ENCODE peak calls at places on chromosomes 6 and 20, in nine cellular contexts. One of them, this sample, is unnamed.

GRCh38 chr6:36724514-36725385 is 27.1 kb downstream of the RAB44 start:
- DNase-seq in right lobe of liver: peak; percentile 86
- DNase-seq in esophagus muscularis mucosa: no peak
- DNase-seq in fibroblast of pulmonary artery: peak; percentile 78
- DNase-seq in Calu3: peak; percentile 89
- DNase-seq in coronary artery: no peak
- DNase-seq in A549: peak; percentile 70
- DNase-seq in uterus: peak; percentile 57
- DNase-seq in fibroblast of lung: peak; percentile 52
- DNase-seq in this sample: peak; percentile 67

GRCh38 chr6:1749041-1749440 is 139.3 kb downstream of the FOXC1 start:
- DNase-seq in fibroblast of pulmonary artery: no peak
- DNase-seq in fibroblast of lung: no peak
- DNase-seq in esophagus muscularis mucosa: no peak
- DNase-seq in right lobe of liver: no peak
- DNase-seq in uterus: no peak
- DNase-seq in Calu3: no peak
- DNase-seq in coronary artery: no peak
- DNase-seq in A549: no peak
- DNase-seq in this sample: no peak

GRCh38 chr6:14231071-14231483 is 113.5 kb downstream of the CD83 start:
- DNase-seq in fibroblast of lung: no peak
- DNase-seq in coronary artery: no peak
- DNase-seq in uterus: no peak
- DNase-seq in right lobe of liver: no peak
- DNase-seq in Calu3: no peak
- DNase-seq in esophagus muscularis mucosa: no peak
- DNase-seq in A549: no peak
- DNase-seq in fibroblast of pulmonary artery: no peak
- DNase-seq in this sample: no peak

GRCh38 chr6:17470953-17471335 is 77.5 kb downstream of the CAP2 start:
- DNase-seq in esophagus muscularis mucosa: no peak
- DNase-seq in fibroblast of pulmonary artery: peak; percentile 96
- DNase-seq in uterus: peak; percentile 60
- DNase-seq in right lobe of liver: no peak
- DNase-seq in fibroblast of lung: peak; percentile 70
- DNase-seq in coronary artery: no peak
- DNase-seq in A549: peak; percentile 47
- DNase-seq in Calu3: no peak
- DNase-seq in this sample: no peak

GRCh38 chr6:110093981-110094380 is 85.5 kb downstream of the WASF1 start:
- DNase-seq in fibroblast of lung: no peak
- DNase-seq in fibroblast of pulmonary artery: no peak
- DNase-seq in right lobe of liver: no peak
- DNase-seq in coronary artery: no peak
- DNase-seq in A549: no peak
- DNase-seq in uterus: no peak
- DNase-seq in esophagus muscularis mucosa: no peak
- DNase-seq in Calu3: no peak
- DNase-seq in this sample: no peak

GRCh38 chr20:11248691-11249178 is 574.9 kb upstream of the JAG1 start:
- DNase-seq in A549: no peak
- DNase-seq in fibroblast of pulmonary artery: no peak
- DNase-seq in coronary artery: no peak
- DNase-seq in esophagus muscularis mucosa: no peak
- DNase-seq in uterus: no peak
- DNase-seq in right lobe of liver: no peak
- DNase-seq in fibroblast of lung: no peak
- DNase-seq in Calu3: no peak
- DNase-seq in this sample: no peak

GRCh38 chr20:46624941-46625340 is 26.3 kb downstream of the SLC13A3 start:
- DNase-seq in fibroblast of lung: no peak
- DNase-seq in uterus: no peak
- DNase-seq in coronary artery: no peak
- DNase-seq in esophagus muscularis mucosa: no peak
- DNase-seq in A549: no peak
- DNase-seq in right lobe of liver: no peak
- DNase-seq in fibroblast of pulmonary artery: no peak
- DNase-seq in Calu3: no peak
- DNase-seq in this sample: no peak

GRCh38 chr6:37638414-37639079 is 59.1 kb downstream of the MDGA1 start:
- DNase-seq in fibroblast of lung: no peak
- DNase-seq in esophagus muscularis mucosa: no peak
- DNase-seq in fibroblast of pulmonary artery: peak; percentile 41
- DNase-seq in uterus: no peak
- DNase-seq in Calu3: no peak
- DNase-seq in A549: peak; percentile 57
- DNase-seq in coronary artery: no peak
- DNase-seq in right lobe of liver: no peak
- DNase-seq in this sample: no peak

GRCh38 chr20:4613718-4614620 is 107.7 kb upstream of the PRND start:
- DNase-seq in fibroblast of lung: peak; percentile 87
- DNase-seq in esophagus muscularis mucosa: peak; percentile 91
- DNase-seq in uterus: peak; percentile 53
- DNase-seq in Calu3: peak; percentile 38
- DNase-seq in coronary artery: no peak
- DNase-seq in fibroblast of pulmonary artery: peak; percentile 65
- DNase-seq in A549: peak; percentile 75
- DNase-seq in right lobe of liver: no peak
- DNase-seq in this sample: peak; percentile 50

GRCh38 chr6:84466521-84466920 is 239.1 kb upstream of the CEP162 start:
- DNase-seq in right lobe of liver: no peak
- DNase-seq in Calu3: peak; percentile 82
- DNase-seq in fibroblast of pulmonary artery: peak; percentile 70
- DNase-seq in coronary artery: no peak
- DNase-seq in uterus: no peak
- DNase-seq in A549: peak; percentile 78
- DNase-seq in fibroblast of lung: peak; percentile 88
- DNase-seq in esophagus muscularis mucosa: no peak
- DNase-seq in this sample: no peak

DNA sequence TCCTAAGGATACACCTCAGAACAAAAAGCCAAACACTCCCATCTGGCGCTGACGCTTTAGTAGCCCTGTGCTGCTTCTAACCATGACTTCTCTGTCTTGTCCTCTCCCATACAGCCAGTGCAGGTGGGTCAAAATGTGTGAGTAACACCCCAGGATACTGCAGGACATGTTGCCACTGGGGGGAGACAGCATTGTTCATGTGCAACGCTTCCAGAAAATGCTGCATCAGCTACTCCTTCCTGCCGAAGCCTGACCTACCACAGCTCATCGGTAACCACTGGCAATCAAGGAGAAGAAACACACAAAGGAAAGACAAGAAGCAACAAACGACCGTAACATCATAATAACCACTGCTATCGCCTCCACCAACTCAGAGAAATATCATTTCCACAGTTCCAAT is 1.4 kb downstream of the DEFB132 start:
- DNase-seq in fibroblast of lung: peak; percentile 19
- DNase-seq in coronary artery: no peak
- DNase-seq in esophagus muscularis mucosa: no peak
- DNase-seq in uterus: no peak
- DNase-seq in fibroblast of pulmonary artery: peak; percentile 39
- DNase-seq in right lobe of liver: no peak
- DNase-seq in A549: peak; percentile 59
- DNase-seq in Calu3: peak; percentile 14
- DNase-seq in this sample: no peak
- TF ChIP-seq CTCF in fibroblast of lung: peak; percentile 29
- TF ChIP-seq CTCF in coronary artery: no peak
- TF ChIP-seq CTCF in esophagus muscularis mucosa: no peak
- TF ChIP-seq CTCF in uterus: no peak
- TF ChIP-seq CTCF in fibroblast of pulmonary artery: peak; percentile 33
- TF ChIP-seq CTCF in right lobe of liver: no peak
- TF ChIP-seq CTCF in A549: peak; percentile 30
- TF ChIP-seq CTCF in Calu3: no peak
- TF ChIP-seq CTCF in this sample: peak; percentile 24

GRCh38 chr6:43930440-43931154 is 160.6 kb downstream of the VEGFA start:
- DNase-seq in esophagus muscularis mucosa: no peak
- DNase-seq in Calu3: no peak
- DNase-seq in fibroblast of lung: no peak
- DNase-seq in coronary artery: no peak
- DNase-seq in fibroblast of pulmonary artery: no peak
- DNase-seq in A549: no peak
- DNase-seq in right lobe of liver: no peak
- DNase-seq in uterus: no peak
- DNase-seq in this sample: no peak

GRCh38 chr6:43924222-43924702 is 154.3 kb downstream of the VEGFA start:
- DNase-seq in uterus: peak; percentile 11
- DNase-seq in fibroblast of pulmonary artery: no peak
- DNase-seq in A549: no peak
- DNase-seq in right lobe of liver: no peak
- DNase-seq in Calu3: no peak
- DNase-seq in esophagus muscularis mucosa: no peak
- DNase-seq in fibroblast of lung: peak; percentile 40
- DNase-seq in coronary artery: no peak
- DNase-seq in this sample: no peak

GRCh38 chr6:43926644-43927524 is 156.9 kb downstream of the VEGFA start:
- DNase-seq in uterus: peak; percentile 93
- DNase-seq in Calu3: peak; percentile 98
- DNase-seq in A549: peak; percentile 29
- DNase-seq in fibroblast of lung: peak; percentile 93
- DNase-seq in esophagus muscularis mucosa: no peak
- DNase-seq in coronary artery: no peak
- DNase-seq in right lobe of liver: no peak
- DNase-seq in fibroblast of pulmonary artery: peak; percentile 91
- DNase-seq in this sample: no peak

GRCh38 chr6:43929511-43929910 is 159.5 kb downstream of the VEGFA start:
- DNase-seq in Calu3: no peak
- DNase-seq in coronary artery: no peak
- DNase-seq in fibroblast of lung: no peak
- DNase-seq in uterus: no peak
- DNase-seq in fibroblast of pulmonary artery: no peak
- DNase-seq in A549: no peak
- DNase-seq in esophagus muscularis mucosa: no peak
- DNase-seq in right lobe of liver: no peak
- DNase-seq in this sample: no peak

DNA sequence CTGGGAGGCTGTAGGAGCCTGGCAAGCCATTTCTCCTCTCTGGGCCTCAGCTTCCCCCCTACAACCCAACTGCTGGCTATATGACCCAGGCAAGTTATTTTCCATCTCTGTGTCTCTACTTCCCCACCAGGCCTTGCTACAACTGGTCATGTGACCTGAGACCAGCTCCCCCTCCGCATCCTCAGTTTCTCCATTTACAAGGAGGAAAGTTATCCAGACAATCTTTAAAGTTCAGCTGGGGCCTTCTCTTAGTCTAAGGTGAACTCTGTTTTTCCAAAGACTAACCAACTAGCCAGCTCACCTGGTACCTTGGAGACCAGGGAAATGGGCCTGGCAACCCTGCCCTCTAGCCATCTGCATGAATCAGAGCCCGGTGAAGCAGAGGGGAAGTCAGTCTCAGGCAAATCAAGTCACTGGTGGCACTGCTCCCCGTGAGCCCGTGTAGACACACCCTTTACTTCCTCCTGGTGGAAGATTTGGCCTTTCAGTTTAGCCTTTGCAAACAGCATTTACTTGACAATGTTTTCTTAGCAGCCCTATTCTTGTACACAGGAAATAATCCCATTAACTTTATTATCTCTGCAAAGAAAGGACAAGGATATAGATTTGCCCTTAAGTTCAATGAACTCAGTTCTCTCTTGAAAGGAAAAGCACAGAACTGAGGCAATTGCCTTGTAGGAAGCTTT is 157.7 kb downstream of the VEGFA start:
- DNase-seq in esophagus muscularis mucosa: no peak
- DNase-seq in fibroblast of pulmonary artery: no peak
- DNase-seq in fibroblast of lung: no peak
- DNase-seq in A549: no peak
- DNase-seq in uterus: no peak
- DNase-seq in right lobe of liver: no peak
- DNase-seq in Calu3: peak; percentile 78
- DNase-seq in coronary artery: no peak
- DNase-seq in this sample: no peak
- TF ChIP-seq CTCF in esophagus muscularis mucosa: no peak
- TF ChIP-seq CTCF in fibroblast of pulmonary artery: no peak
- TF ChIP-seq CTCF in fibroblast of lung: no peak
- TF ChIP-seq CTCF in A549: no peak
- TF ChIP-seq CTCF in uterus: no peak
- TF ChIP-seq CTCF in right lobe of liver: no peak
- TF ChIP-seq CTCF in Calu3: peak; percentile 29
- TF ChIP-seq CTCF in coronary artery: no peak
- TF ChIP-seq CTCF in this sample: no peak

DNA sequence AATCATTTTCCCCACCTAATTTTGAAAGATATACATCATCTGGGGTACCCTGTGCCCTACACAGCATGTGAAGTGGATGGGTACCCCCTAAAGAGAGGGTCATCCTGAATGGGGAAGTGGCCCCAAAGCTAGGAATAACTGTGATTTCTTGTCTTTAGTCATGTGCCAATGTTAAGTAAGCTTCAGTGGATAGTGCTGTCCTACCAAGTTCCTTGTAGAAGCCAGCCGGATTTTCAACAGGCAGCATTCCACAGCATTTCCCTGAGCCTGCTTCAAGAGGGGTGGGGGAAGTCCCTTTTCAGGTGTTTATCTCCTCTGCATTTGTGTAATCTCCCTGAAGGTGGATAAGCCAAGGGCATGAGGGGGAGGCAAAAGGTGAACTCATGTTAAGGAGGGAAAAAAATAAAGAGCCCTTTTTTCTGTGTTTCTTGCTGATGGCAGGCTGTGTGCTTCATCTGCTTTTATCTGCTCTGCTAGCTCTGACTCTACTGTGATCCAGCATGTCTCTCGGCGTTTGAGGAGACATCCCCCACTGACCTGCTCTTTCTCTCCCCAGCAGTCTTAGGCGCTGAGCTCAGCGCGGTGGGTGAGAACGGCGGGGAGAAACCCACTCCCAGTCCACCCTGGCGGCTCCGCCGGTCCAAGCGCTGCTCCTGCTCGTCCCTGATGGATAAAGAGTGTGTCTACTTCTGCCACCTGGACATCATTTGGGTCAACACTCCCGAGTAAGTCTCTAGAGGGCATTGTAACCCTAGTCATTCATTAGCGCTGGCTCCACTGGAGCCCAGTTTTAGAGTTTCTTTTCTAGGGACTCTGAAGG is 1.8 kb downstream of the EDN1 start:
- DNase-seq in fibroblast of lung: peak; percentile 49
- DNase-seq in A549: peak; percentile 64
- DNase-seq in uterus: no peak
- DNase-seq in esophagus muscularis mucosa: no peak
- DNase-seq in Calu3: peak; percentile 31
- DNase-seq in fibroblast of pulmonary artery: peak; percentile 62
- DNase-seq in coronary artery: no peak
- DNase-seq in right lobe of liver: no peak
- DNase-seq in this sample: peak; percentile 53
- TF ChIP-seq CTCF in fibroblast of lung: no peak
- TF ChIP-seq CTCF in A549: peak; percentile 45
- TF ChIP-seq CTCF in uterus: no peak
- TF ChIP-seq CTCF in esophagus muscularis mucosa: no peak
- TF ChIP-seq CTCF in Calu3: no peak
- TF ChIP-seq CTCF in fibroblast of pulmonary artery: peak; percentile 36
- TF ChIP-seq CTCF in coronary artery: no peak
- TF ChIP-seq CTCF in right lobe of liver: peak; percentile 17
- TF ChIP-seq CTCF in this sample: peak; percentile 58

DNA sequence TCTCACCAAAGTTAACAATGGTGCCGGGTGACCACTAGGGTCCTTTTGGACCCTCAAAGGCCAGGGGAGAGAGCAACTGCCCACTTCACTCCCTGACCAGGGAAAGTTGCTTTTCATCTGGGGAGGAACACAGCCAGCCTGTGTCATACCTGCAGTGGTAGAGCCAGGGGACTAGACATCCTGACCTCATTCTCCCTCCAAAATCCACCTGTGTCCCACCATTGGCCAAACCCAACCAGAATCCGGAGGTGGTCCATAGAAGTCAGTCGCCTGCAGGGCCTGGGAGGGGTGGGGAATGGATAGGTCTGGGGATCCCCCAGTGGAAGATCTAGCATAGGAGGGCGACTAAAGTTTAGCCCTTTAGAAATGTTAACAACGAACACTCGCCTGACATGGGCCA is 12.8 kb downstream of the PFDN4 start:
- DNase-seq in fibroblast of pulmonary artery: no peak
- DNase-seq in uterus: no peak
- DNase-seq in esophagus muscularis mucosa: no peak
- DNase-seq in right lobe of liver: no peak
- DNase-seq in A549: no peak
- DNase-seq in Calu3: no peak
- DNase-seq in coronary artery: no peak
- DNase-seq in fibroblast of lung: no peak
- DNase-seq in this sample: no peak
- TF ChIP-seq CTCF in fibroblast of pulmonary artery: no peak
- TF ChIP-seq CTCF in uterus: no peak
- TF ChIP-seq CTCF in esophagus muscularis mucosa: no peak
- TF ChIP-seq CTCF in right lobe of liver: no peak
- TF ChIP-seq CTCF in A549: no peak
- TF ChIP-seq CTCF in Calu3: no peak
- TF ChIP-seq CTCF in coronary artery: no peak
- TF ChIP-seq CTCF in fibroblast of lung: no peak
- TF ChIP-seq CTCF in this sample: no peak